ENCODE peak calls at places on chromosomes 13 and 19, in eight cellular contexts. One of them, this sample, is unnamed.

GRCh38 chr19:32018014-32018413 is 327.4 kb upstream of the ZNF507 start:
- DNase-seq in pancreas: no peak
- DNase-seq in heart right ventricle: no peak
- DNase-seq in stomach: no peak
- DNase-seq in lower leg skin: no peak
- DNase-seq in kidney epithelial cell: peak; percentile 81
- DNase-seq in transverse colon: peak; percentile 19
- DNase-seq in CD8-positive, alpha-beta T cell: no peak
- DNase-seq in this sample: no peak

GRCh38 chr13:46374710-46375109 is 12.3 kb downstream of the RUBCNL start:
- DNase-seq in stomach: no peak
- DNase-seq in CD8-positive, alpha-beta T cell: no peak
- DNase-seq in heart right ventricle: no peak
- DNase-seq in kidney epithelial cell: no peak
- DNase-seq in pancreas: no peak
- DNase-seq in transverse colon: no peak
- DNase-seq in lower leg skin: no peak
- DNase-seq in this sample: no peak

GRCh38 chr19:29365836-29366417 is 153.0 kb upstream of the UQCRFS1 start:
- DNase-seq in transverse colon: no peak
- DNase-seq in heart right ventricle: no peak
- DNase-seq in CD8-positive, alpha-beta T cell: no peak
- DNase-seq in stomach: no peak
- DNase-seq in pancreas: no peak
- DNase-seq in kidney epithelial cell: no peak
- DNase-seq in lower leg skin: no peak
- DNase-seq in this sample: no peak

GRCh38 chr19:2902590-2903218 is 2.0 kb downstream of the ZNF57 start:
- DNase-seq in pancreas: peak; percentile 8
- DNase-seq in lower leg skin: no peak
- DNase-seq in kidney epithelial cell: no peak
- DNase-seq in transverse colon: no peak
- DNase-seq in stomach: no peak
- DNase-seq in CD8-positive, alpha-beta T cell: no peak
- DNase-seq in heart right ventricle: no peak
- DNase-seq in this sample: no peak

GRCh38 chr19:6738726-6739389 is 622 bp upstream of the TRIP10 start:
- DNase-seq in stomach: peak; percentile 32
- DNase-seq in heart right ventricle: peak; percentile 59
- DNase-seq in transverse colon: peak; percentile 75
- DNase-seq in CD8-positive, alpha-beta T cell: no peak
- DNase-seq in lower leg skin: peak; percentile 51
- DNase-seq in pancreas: peak; percentile 67
- DNase-seq in kidney epithelial cell: no peak
- DNase-seq in this sample: no peak

GRCh38 chr13:111429064-111429558 is 108.7 kb downstream of the TEX29 start:
- DNase-seq in lower leg skin: peak; percentile 31
- DNase-seq in CD8-positive, alpha-beta T cell: peak; percentile 4
- DNase-seq in stomach: no peak
- DNase-seq in kidney epithelial cell: no peak
- DNase-seq in heart right ventricle: peak; percentile 17
- DNase-seq in transverse colon: peak; percentile 43
- DNase-seq in pancreas: peak; percentile 28
- DNase-seq in this sample: peak; percentile 4

GRCh38 chr13:111962431-111962891 is 104.5 kb upstream of the SOX1 start:
- DNase-seq in CD8-positive, alpha-beta T cell: no peak
- DNase-seq in lower leg skin: no peak
- DNase-seq in heart right ventricle: no peak
- DNase-seq in kidney epithelial cell: no peak
- DNase-seq in pancreas: no peak
- DNase-seq in stomach: no peak
- DNase-seq in transverse colon: no peak
- DNase-seq in this sample: no peak

GRCh38 chr13:33125821-33126570 is 109.8 kb downstream of the KL start:
- DNase-seq in heart right ventricle: peak; percentile 80
- DNase-seq in kidney epithelial cell: peak; percentile 88
- DNase-seq in transverse colon: no peak
- DNase-seq in pancreas: peak; percentile 46
- DNase-seq in stomach: no peak
- DNase-seq in lower leg skin: peak; percentile 79
- DNase-seq in CD8-positive, alpha-beta T cell: no peak
- DNase-seq in this sample: peak; percentile 95

GRCh38 chr19:23286477-23286876 is 36.3 kb upstream of the ZNF724 start:
- DNase-seq in CD8-positive, alpha-beta T cell: no peak
- DNase-seq in kidney epithelial cell: no peak
- DNase-seq in heart right ventricle: no peak
- DNase-seq in stomach: no peak
- DNase-seq in lower leg skin: no peak
- DNase-seq in pancreas: no peak
- DNase-seq in transverse colon: no peak
- DNase-seq in this sample: no peak

GRCh38 chr13:67632590-67632989 is 402.5 kb upstream of the PCDH9 start:
- DNase-seq in kidney epithelial cell: no peak
- DNase-seq in transverse colon: no peak
- DNase-seq in stomach: no peak
- DNase-seq in CD8-positive, alpha-beta T cell: no peak
- DNase-seq in pancreas: no peak
- DNase-seq in lower leg skin: no peak
- DNase-seq in heart right ventricle: no peak
- DNase-seq in this sample: no peak

GRCh38 chr13:67635754-67636153 is 405.6 kb upstream of the PCDH9 start:
- DNase-seq in CD8-positive, alpha-beta T cell: no peak
- DNase-seq in lower leg skin: no peak
- DNase-seq in heart right ventricle: no peak
- DNase-seq in transverse colon: no peak
- DNase-seq in pancreas: no peak
- DNase-seq in kidney epithelial cell: no peak
- DNase-seq in stomach: no peak
- DNase-seq in this sample: no peak

DNA sequence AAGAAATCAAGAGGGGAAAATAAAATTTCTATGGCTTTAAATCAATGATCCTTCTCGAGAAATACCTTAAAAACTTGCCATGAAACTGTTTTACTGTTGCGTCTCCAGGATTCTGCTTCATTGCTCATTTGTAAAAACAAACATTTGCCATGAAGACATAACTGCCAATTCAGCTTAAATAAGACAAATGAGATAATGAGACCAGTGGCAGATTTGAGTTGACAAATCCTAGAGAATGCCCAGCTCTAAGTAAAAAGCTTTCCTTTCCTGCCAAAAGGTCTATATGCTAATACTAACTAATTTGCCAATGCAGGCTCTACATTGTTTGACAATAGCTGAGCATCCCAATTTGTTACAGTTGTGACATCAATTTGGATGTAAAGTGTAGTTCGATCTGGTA is 400.5 kb upstream of the PCDH9 start:
- DNase-seq in CD8-positive, alpha-beta T cell: no peak
- DNase-seq in kidney epithelial cell: no peak
- DNase-seq in lower leg skin: no peak
- DNase-seq in stomach: no peak
- DNase-seq in transverse colon: no peak
- DNase-seq in pancreas: no peak
- DNase-seq in heart right ventricle: no peak
- DNase-seq in this sample: no peak
- H3K4me3 ChIP-seq in CD8-positive, alpha-beta T cell: no peak overlapping the region
- H3K4me3 ChIP-seq in kidney epithelial cell: no peak overlapping the region
- H3K4me3 ChIP-seq in lower leg skin: no peak overlapping the region
- H3K4me3 ChIP-seq in stomach: no peak overlapping the region
- H3K4me3 ChIP-seq in transverse colon: no peak overlapping the region
- H3K4me3 ChIP-seq in pancreas: no peak overlapping the region
- H3K4me3 ChIP-seq in heart right ventricle: no peak overlapping the region
- H3K4me3 ChIP-seq in this sample: no peak overlapping the region

DNA sequence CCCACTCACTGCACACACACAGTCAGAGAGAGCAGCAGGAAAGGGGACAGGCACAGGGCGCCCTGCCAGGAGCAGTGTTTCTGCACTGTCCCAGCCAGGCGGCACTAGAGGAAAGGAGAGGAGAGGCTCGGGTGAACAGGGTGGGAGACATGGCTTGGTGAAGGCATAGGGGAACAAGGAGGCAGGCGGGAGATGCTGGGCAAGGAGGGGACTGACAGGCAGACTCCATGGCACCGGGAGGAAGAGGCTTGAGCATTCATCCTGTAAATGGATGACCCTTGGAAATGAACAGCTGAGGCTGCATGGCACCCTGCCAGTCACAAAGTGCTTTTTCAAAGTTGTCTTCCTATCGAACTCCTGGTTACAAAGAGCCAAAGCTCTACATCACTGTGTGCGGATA is 22.5 kb downstream of the MED26 start:
- DNase-seq in transverse colon: no peak
- DNase-seq in lower leg skin: no peak
- DNase-seq in kidney epithelial cell: no peak
- DNase-seq in stomach: no peak
- DNase-seq in pancreas: no peak
- DNase-seq in heart right ventricle: no peak
- DNase-seq in CD8-positive, alpha-beta T cell: no peak
- DNase-seq in this sample: no peak
- TF ChIP-seq CTCF in transverse colon: no peak
- TF ChIP-seq CTCF in lower leg skin: no peak
- TF ChIP-seq CTCF in kidney epithelial cell: no peak
- TF ChIP-seq CTCF in stomach: no peak
- TF ChIP-seq CTCF in pancreas: no peak
- TF ChIP-seq CTCF in heart right ventricle: no peak
- TF ChIP-seq CTCF in CD8-positive, alpha-beta T cell: no peak
- TF ChIP-seq CTCF in this sample: no peak

GRCh38 chr19:37973666-37974065 is 66.7 kb downstream of the SIPA1L3 start:
- DNase-seq in CD8-positive, alpha-beta T cell: no peak
- DNase-seq in transverse colon: no peak
- DNase-seq in heart right ventricle: no peak
- DNase-seq in stomach: no peak
- DNase-seq in lower leg skin: no peak
- DNase-seq in kidney epithelial cell: no peak
- DNase-seq in pancreas: no peak
- DNase-seq in this sample: no peak

GRCh38 chr19:37975071-37975470 is 68.1 kb downstream of the SIPA1L3 start:
- DNase-seq in stomach: no peak
- DNase-seq in kidney epithelial cell: no peak
- DNase-seq in transverse colon: no peak
- DNase-seq in CD8-positive, alpha-beta T cell: no peak
- DNase-seq in heart right ventricle: no peak
- DNase-seq in pancreas: no peak
- DNase-seq in lower leg skin: no peak
- DNase-seq in this sample: no peak

GRCh38 chr19:37977992-37978391 is 71.0 kb downstream of the SIPA1L3 start:
- DNase-seq in CD8-positive, alpha-beta T cell: no peak
- DNase-seq in transverse colon: no peak
- DNase-seq in kidney epithelial cell: no peak
- DNase-seq in heart right ventricle: peak; percentile 14
- DNase-seq in stomach: no peak
- DNase-seq in pancreas: no peak
- DNase-seq in lower leg skin: no peak
- DNase-seq in this sample: peak; percentile 62

GRCh38 chr19:37977391-37977790 is 70.4 kb downstream of the SIPA1L3 start:
- DNase-seq in lower leg skin: no peak
- DNase-seq in heart right ventricle: no peak
- DNase-seq in kidney epithelial cell: no peak
- DNase-seq in CD8-positive, alpha-beta T cell: no peak
- DNase-seq in transverse colon: no peak
- DNase-seq in pancreas: no peak
- DNase-seq in stomach: no peak
- DNase-seq in this sample: no peak

DNA sequence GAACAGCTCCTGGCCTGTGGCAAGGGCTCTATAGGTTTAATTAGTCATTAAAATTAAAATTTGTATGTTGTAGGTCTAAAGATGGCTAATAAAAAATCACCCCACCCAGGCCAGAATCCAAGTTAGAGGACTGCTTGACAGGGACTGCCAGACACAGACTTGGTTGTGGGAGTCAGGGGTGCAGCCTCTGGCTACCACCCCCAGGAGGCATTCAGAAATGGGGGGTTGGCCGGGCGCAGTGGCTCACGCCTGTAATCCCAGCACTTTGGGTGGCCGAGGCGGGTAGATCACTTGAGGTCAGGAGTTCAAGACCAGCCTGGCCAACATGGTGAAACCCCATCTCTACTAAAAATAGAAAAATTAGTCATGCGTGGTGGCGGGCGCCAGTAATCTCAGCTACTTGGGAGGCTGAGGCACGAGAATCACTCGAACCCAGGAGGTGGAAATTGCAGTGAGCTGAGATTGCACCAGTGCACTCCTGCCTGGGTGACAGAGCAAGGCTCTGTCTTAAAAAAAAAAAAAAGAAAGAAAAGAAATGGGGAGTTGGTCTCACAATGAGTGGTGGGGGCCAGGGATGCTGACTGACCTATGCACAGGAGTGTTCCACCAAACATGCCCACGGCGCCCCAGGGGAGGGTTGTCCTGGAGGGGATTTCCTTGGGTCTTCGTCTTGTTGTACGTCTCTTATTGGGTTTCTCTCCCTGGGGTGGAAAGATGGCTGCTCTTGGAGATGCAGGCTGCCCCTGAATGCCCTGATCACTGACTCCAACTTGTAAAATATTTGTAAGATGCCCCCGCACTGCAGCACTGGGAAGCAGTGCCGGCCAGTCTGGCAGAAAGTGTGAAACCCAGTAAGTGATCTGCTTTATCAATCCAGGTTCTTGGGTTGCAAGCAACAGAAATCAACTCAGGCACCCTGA is 68.8 kb downstream of the SIPA1L3 start:
- DNase-seq in kidney epithelial cell: no peak
- DNase-seq in lower leg skin: no peak
- DNase-seq in transverse colon: no peak
- DNase-seq in pancreas: no peak
- DNase-seq in stomach: no peak
- DNase-seq in CD8-positive, alpha-beta T cell: no peak
- DNase-seq in heart right ventricle: no peak
- DNase-seq in this sample: no peak
- H3K4me3 ChIP-seq in kidney epithelial cell: no peak overlapping the region
- H3K4me3 ChIP-seq in lower leg skin: no peak overlapping the region
- H3K4me3 ChIP-seq in transverse colon: no peak overlapping the region
- H3K4me3 ChIP-seq in pancreas: no peak overlapping the region
- H3K4me3 ChIP-seq in stomach: no peak overlapping the region
- H3K4me3 ChIP-seq in CD8-positive, alpha-beta T cell: no peak overlapping the region
- H3K4me3 ChIP-seq in heart right ventricle: no peak overlapping the region
- H3K4me3 ChIP-seq in this sample: no peak overlapping the region

GRCh38 chr19:34171877-34172660 is at the start of gene LSM14A:
- DNase-seq in transverse colon: peak; percentile 93
- DNase-seq in pancreas: peak; percentile 88
- DNase-seq in CD8-positive, alpha-beta T cell: peak; percentile 82
- DNase-seq in stomach: peak; percentile 94
- DNase-seq in kidney epithelial cell: peak; percentile 39
- DNase-seq in heart right ventricle: peak; percentile 92
- DNase-seq in lower leg skin: peak; percentile 89
- DNase-seq in this sample: peak; percentile 89

GRCh38 chr19:34171539-34171876 is 796 bp upstream of the LSM14A start:
- DNase-seq in stomach: no peak
- DNase-seq in pancreas: no peak
- DNase-seq in heart right ventricle: no peak
- DNase-seq in kidney epithelial cell: no peak
- DNase-seq in lower leg skin: no peak
- DNase-seq in transverse colon: no peak
- DNase-seq in CD8-positive, alpha-beta T cell: no peak
- DNase-seq in this sample: peak; percentile 59

GRCh38 chr19:34172661-34173144 is 399 bp downstream of the LSM14A start:
- DNase-seq in heart right ventricle: peak; percentile 24
- DNase-seq in stomach: no peak
- DNase-seq in lower leg skin: no peak
- DNase-seq in kidney epithelial cell: no peak
- DNase-seq in transverse colon: peak; percentile 23
- DNase-seq in CD8-positive, alpha-beta T cell: peak; percentile 25
- DNase-seq in pancreas: peak; percentile 40
- DNase-seq in this sample: no peak

GRCh38 chr19:34176581-34176980 is 4.3 kb downstream of the LSM14A start:
- DNase-seq in kidney epithelial cell: no peak
- DNase-seq in lower leg skin: no peak
- DNase-seq in heart right ventricle: no peak
- DNase-seq in CD8-positive, alpha-beta T cell: no peak
- DNase-seq in transverse colon: no peak
- DNase-seq in stomach: no peak
- DNase-seq in pancreas: no peak
- DNase-seq in this sample: no peak

GRCh38 chr19:34173145-34173956 is 1.0 kb downstream of the LSM14A start:
- DNase-seq in kidney epithelial cell: peak; percentile 58
- DNase-seq in transverse colon: peak; percentile 65
- DNase-seq in lower leg skin: peak; percentile 47
- DNase-seq in CD8-positive, alpha-beta T cell: no peak
- DNase-seq in heart right ventricle: peak; percentile 22
- DNase-seq in stomach: peak; percentile 34
- DNase-seq in pancreas: peak; percentile 57
- DNase-seq in this sample: peak; percentile 55
- TF ChIP-seq CTCF in kidney epithelial cell: no peak
- TF ChIP-seq CTCF in transverse colon: no peak
- TF ChIP-seq CTCF in lower leg skin: no peak
- TF ChIP-seq CTCF in CD8-positive, alpha-beta T cell: no peak
- TF ChIP-seq CTCF in heart right ventricle: no peak
- TF ChIP-seq CTCF in stomach: no peak
- TF ChIP-seq CTCF in pancreas: no peak
- TF ChIP-seq CTCF in this sample: peak; percentile 46

This sample was measured in fibroblast of the aortic adventitia.